ENCODE peak calls at places on chromosome 20, in seven cellular contexts. A is fibroblast of the aortic adventitia; I is heart left ventricle; Z is dorsolateral prefrontal cortex; C is hepatocyte; O is CD8-positive, alpha-beta T cell; J is brain microvascular endothelial cell. Q is an unnamed sample.
A peak's percentile ranks its signal among the peaks of the same experiment; 100 is the strongest.

GRCh38 chr20:4592316-4593148 is 129.2 kb upstream of the PRND start:
- DNase-seq in J (no peak), O (peak; percentile 28), I (no peak), A (peak; percentile 16), Z (no peak), C (peak; percentile 76), Q (peak; percentile 31)

GRCh38 chr20:33291830-33292355 is 8.9 kb downstream of the BPIFB1 start:
- DNase-seq in O (peak; percentile 60), C (peak; percentile 58), I (no peak), J (peak; percentile 4), Z (peak; percentile 52), A (peak; percentile 26), Q (no peak)

GRCh38 chr20:53949319-53949839 is 121.0 kb downstream of the BCAS1 start:
- DNase-seq in J (peak; percentile 95), Z (no peak), O (peak; percentile 89), C (no peak), A (peak; percentile 91), I (peak; percentile 51), Q (peak; percentile 99)

GRCh38 chr20:20549267-20549612 is 163.2 kb downstream of the RALGAPA2 start:
- DNase-seq in Z (no peak), O (no peak), A (peak; percentile 3), I (no peak), C (peak; percentile 14), J (no peak), Q (no peak)

GRCh38 chr20:61879694-61880093 is 186.0 kb downstream of the TAF4 start:
- DNase-seq in I (no peak), Z (no peak), C (no peak), O (no peak), A (no peak), J (no peak), Q (no peak)

GRCh38 chr20:25048519-25048952 is 9.4 kb downstream of the ACSS1 start:
- DNase-seq in O (no peak), J (no peak), C (no peak), A (no peak), Z (peak; percentile 21), I (no peak), Q (no peak)

GRCh38 chr20:41205313-41205712 is 68.0 kb downstream of the PLCG1 start:
- DNase-seq in A (no peak), J (no peak), O (no peak), C (no peak), Z (peak; percentile 80), I (peak; percentile 48), Q (peak; percentile 50)

GRCh38 chr20:11051146-11051545 is 377.3 kb upstream of the JAG1 start:
- DNase-seq in Z (no peak), J (no peak), A (no peak), C (no peak), I (no peak), O (no peak), Q (no peak)

GRCh38 chr20:2984028-2984501 is 59.4 kb upstream of the GNRH2 start:
- DNase-seq in I (no peak), A (no peak), J (no peak), C (no peak), O (no peak), Z (no peak), Q (no peak)

GRCh38 chr20:49633643-49634042 is 65.7 kb upstream of the PTGIS start:
- DNase-seq in I (no peak), C (no peak), A (no peak), Z (no peak), O (no peak), J (no peak), Q (no peak)
- H3K4me3 ChIP-seq in I (no peak overlapping the region), C (no peak overlapping the region), A (no peak overlapping the region), Z (no peak overlapping the region), O (no peak overlapping the region), J (no peak overlapping the region), Q (no peak overlapping the region)

DNA sequence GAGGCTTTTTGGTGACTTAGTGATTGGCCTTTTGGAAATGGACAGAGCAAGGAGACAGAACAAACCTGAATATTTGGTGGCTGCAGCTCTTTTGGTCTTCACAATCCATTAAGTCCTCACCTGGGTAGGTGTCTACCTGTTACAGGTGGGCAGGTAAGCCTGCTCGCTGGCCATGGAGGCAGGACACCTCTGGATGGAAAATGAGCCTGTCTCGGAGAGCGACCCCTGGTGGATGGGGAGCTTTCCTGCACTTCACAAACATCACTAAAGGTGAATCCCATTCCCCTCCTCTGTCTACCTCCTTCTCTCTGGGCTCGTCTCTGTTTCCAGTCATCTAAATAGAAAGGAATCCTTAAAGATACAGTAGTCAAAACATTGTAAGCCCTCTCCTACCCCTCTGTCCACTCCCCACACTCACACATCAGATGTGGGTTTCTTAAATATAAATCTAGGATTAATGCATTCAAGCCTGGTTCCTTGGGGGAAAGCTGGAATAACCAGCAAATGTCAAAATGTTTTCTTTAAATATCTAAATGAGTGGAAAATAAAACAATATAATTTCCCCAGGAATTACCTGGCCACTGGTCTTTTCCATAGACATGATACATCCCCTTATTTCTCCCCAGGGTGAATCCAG is 304.9 kb downstream of the CDH26 start:
- DNase-seq in C (no peak), O (peak; percentile 43), J (no peak), A (peak; percentile 7), I (no peak), Z (no peak), Q (peak; percentile 22)
- TF ChIP-seq CTCF in C (peak; percentile 47), O (peak; percentile 73), J (peak; percentile 88), A (peak; percentile 52), I (peak; percentile 72), Z (peak; percentile 50), Q (peak; percentile 41)

GRCh38 chr20:16215056-16215455 is 358.2 kb downstream of the KIF16B start:
- DNase-seq in J (no peak), C (no peak), I (no peak), O (no peak), A (no peak), Z (no peak), Q (no peak)
- H3K4me3 ChIP-seq in J (no peak overlapping the region), C (no peak overlapping the region), I (no peak overlapping the region), O (no peak overlapping the region), A (no peak overlapping the region), Z (no peak overlapping the region), Q (no peak overlapping the region)

DNA sequence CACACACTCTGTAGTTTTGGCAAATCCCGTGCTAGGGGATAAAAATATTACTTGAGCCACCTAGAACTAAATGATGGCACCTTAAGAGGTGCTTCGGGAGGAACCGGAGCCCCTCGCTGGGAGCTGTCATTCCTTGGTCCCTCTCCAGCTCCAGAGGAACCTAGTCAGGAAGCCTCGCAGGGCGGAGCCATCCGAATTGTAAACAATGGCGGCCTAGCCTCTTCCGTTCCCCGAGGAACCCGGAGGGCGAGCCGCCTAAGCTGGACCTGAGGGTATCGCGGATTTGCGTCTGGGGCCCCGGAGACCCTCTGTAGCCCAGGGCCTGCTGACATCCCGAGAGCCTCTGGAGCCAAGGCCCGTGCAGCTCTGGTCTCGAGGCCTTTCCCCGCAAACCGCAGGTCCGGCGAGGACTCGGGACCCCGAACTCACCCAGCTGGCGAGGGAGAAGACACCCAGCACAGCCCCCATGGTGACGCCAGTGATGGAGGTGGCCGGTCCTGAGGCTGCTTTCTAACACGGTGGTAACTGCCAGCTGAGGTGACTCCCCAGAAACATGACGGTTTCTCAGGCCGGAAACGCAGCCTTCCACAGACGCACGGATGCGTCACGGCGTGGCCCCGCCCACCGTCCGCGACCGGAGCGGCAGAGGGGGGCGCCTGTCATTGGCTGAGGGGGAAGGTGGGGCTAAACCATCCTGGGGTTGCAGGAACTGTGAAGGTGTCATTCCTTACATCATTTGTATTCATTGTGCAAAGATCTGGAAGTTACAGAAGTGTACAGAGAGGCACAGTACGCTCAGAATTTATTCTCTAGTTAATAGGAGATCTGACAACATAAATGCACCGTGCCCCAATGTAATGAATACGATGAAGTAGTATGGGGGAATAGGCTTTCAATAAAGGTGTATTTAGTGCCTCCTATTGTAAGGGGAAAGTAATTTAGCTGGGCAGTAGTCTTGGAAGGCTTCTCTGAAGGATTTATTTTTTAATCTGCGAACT is at the start of gene SERINC3:
- DNase-seq in Z (peak; percentile 88), A (peak; percentile 95), O (peak; percentile 98), C (peak; percentile 98), I (peak; percentile 96), J (peak; percentile 93), Q (peak; percentile 95)
- TF ChIP-seq CTCF in Z (peak; percentile 36), A (peak; percentile 20), O (no peak), C (peak; percentile 39), I (peak; percentile 18), J (no peak), Q (no peak)

GRCh38 chr20:21704408-21705385 is 767 bp upstream of the PAX1 start:
- DNase-seq in O (no peak), Z (no peak), A (no peak), J (no peak), I (no peak), C (no peak), Q (no peak)

GRCh38 chr20:21706345-21707195 is 1.1 kb downstream of the PAX1 start:
- DNase-seq in J (no peak), Z (no peak), A (no peak), C (no peak), I (no peak), O (no peak), Q (no peak)

GRCh38 chr20:21703740-21704407 is 1.6 kb upstream of the PAX1 start:
- DNase-seq in O (no peak), J (no peak), I (no peak), A (no peak), Z (no peak), C (no peak), Q (no peak)

GRCh38 chr20:21707267-21707666 is 1.8 kb downstream of the PAX1 start:
- DNase-seq in I (no peak), Z (no peak), O (no peak), J (no peak), C (no peak), A (no peak), Q (no peak)

GRCh38 chr20:21705466-21706344 is at the start of gene PAX1:
- DNase-seq in I (no peak), Z (no peak), C (peak; percentile 45), O (no peak), A (no peak), J (no peak), Q (no peak)
- H3K4me3 ChIP-seq in I (no peak within 1 kb of the TSS), Z (no peak within 1 kb of the TSS), C (no peak within 1 kb of the TSS), O (no peak within 1 kb of the TSS), A (no peak within 1 kb of the TSS), J (no peak within 1 kb of the TSS), Q (no peak within 1 kb of the TSS)

GRCh38 chr20:50928469-50928868 is 2.8 kb downstream of the ADNP start:
- DNase-seq in C (no peak), I (no peak), Z (no peak), A (no peak), O (no peak), J (no peak), Q (no peak)
- TF ChIP-seq CTCF in C (no peak), I (no peak), Z (no peak), A (peak; percentile 24), O (no peak), J (peak; percentile 24), Q (no peak)

GRCh38 chr20:38304845-38305447 is 990 bp downstream of the BPI start:
- DNase-seq in I (no peak), O (no peak), A (peak; percentile 45), C (no peak), J (peak; percentile 49), Z (peak; percentile 50), Q (no peak)
- H3K4me3 ChIP-seq in I (no peak overlapping the region), O (no peak overlapping the region), A (no peak overlapping the region), C (no peak overlapping the region), J (no peak overlapping the region), Z (no peak overlapping the region), Q (no peak overlapping the region)

GRCh38 chr20:59082077-59082740 is 39.6 kb upstream of the PRELID3B start:
- DNase-seq in O (no peak), Z (no peak), A (peak; percentile 7), C (no peak), I (no peak), J (no peak), Q (peak; percentile 68)
- TF ChIP-seq CTCF in O (peak; percentile 64), Z (peak; percentile 47), A (peak; percentile 49), C (no peak), I (peak; percentile 37), J (peak; percentile 38), Q (peak; percentile 42)

GRCh38 chr20:51497542-51498467 is 44.7 kb downstream of the NFATC2 start:
- DNase-seq in C (no peak), O (peak; percentile 62), I (peak; percentile 32), J (no peak), Z (no peak), A (peak; percentile 26), Q (no peak)
- H3K4me3 ChIP-seq in C (no peak overlapping the region), O (peak overlapping the region; percentile 49), I (no peak overlapping the region), J (peak overlapping the region; percentile 20), Z (no peak overlapping the region), A (no peak overlapping the region), Q (no peak overlapping the region)

Q was measured in fibroblast of lung.